ENCODE peak calls at places on chromosomes 3 and 15, in nine cellular contexts. One of them, this sample, is unnamed.

GRCh38 chr3:89380006-89380405 is 272.6 kb downstream of the EPHA3 start:
- DNase-seq in mesothelial cell of epicardium: no peak
- DNase-seq in MV-4-11: peak
- DNase-seq in DMS79: no peak
- DNase-seq in HT1080: peak
- DNase-seq in T-cell: no peak
- DNase-seq in kidney tubule cell: peak
- DNase-seq in CD8-positive, alpha-beta memory T cell: no peak
- DNase-seq in stimulated activated CD8-positive, alpha-beta memory T cell treated with anti-CD3 and anti-CD28 coated beads, Interleukin-15, amount 100 ng/mL, for 48 hours: no peak
- DNase-seq in this sample: no peak

GRCh38 chr3:45712434-45713110 is 23.4 kb downstream of the SACM1L start:
- DNase-seq in mesothelial cell of epicardium: no peak
- DNase-seq in MV-4-11: no peak
- DNase-seq in DMS79: no peak
- DNase-seq in HT1080: no peak
- DNase-seq in T-cell: no peak
- DNase-seq in kidney tubule cell: no peak
- DNase-seq in CD8-positive, alpha-beta memory T cell: no peak
- DNase-seq in stimulated activated CD8-positive, alpha-beta memory T cell treated with anti-CD3 and anti-CD28 coated beads, Interleukin-15, amount 100 ng/mL, for 48 hours: no peak
- DNase-seq in this sample: no peak

GRCh38 chr3:189744235-189744634 is 113.0 kb downstream of the TP63 start:
- DNase-seq in mesothelial cell of epicardium: no peak
- DNase-seq in MV-4-11: no peak
- DNase-seq in DMS79: no peak
- DNase-seq in HT1080: no peak
- DNase-seq in T-cell: no peak
- DNase-seq in kidney tubule cell: no peak
- DNase-seq in CD8-positive, alpha-beta memory T cell: no peak
- DNase-seq in stimulated activated CD8-positive, alpha-beta memory T cell treated with anti-CD3 and anti-CD28 coated beads, Interleukin-15, amount 100 ng/mL, for 48 hours: no peak
- DNase-seq in this sample: no peak

GRCh38 chr3:45623846-45624245 is 29.3 kb downstream of the LIMD1 start:
- DNase-seq in mesothelial cell of epicardium: no peak
- DNase-seq in MV-4-11: no peak
- DNase-seq in DMS79: no peak
- DNase-seq in HT1080: no peak
- DNase-seq in T-cell: no peak
- DNase-seq in kidney tubule cell: no peak
- DNase-seq in CD8-positive, alpha-beta memory T cell: no peak
- DNase-seq in stimulated activated CD8-positive, alpha-beta memory T cell treated with anti-CD3 and anti-CD28 coated beads, Interleukin-15, amount 100 ng/mL, for 48 hours: no peak
- DNase-seq in this sample: no peak

GRCh38 chr15:34109775-34110663 is 8.1 kb downstream of the PGBD4 start:
- DNase-seq in mesothelial cell of epicardium: no peak
- DNase-seq in MV-4-11: peak
- DNase-seq in DMS79: no peak
- DNase-seq in HT1080: peak
- DNase-seq in T-cell: no peak
- DNase-seq in kidney tubule cell: peak
- DNase-seq in CD8-positive, alpha-beta memory T cell: peak
- DNase-seq in stimulated activated CD8-positive, alpha-beta memory T cell treated with anti-CD3 and anti-CD28 coated beads, Interleukin-15, amount 100 ng/mL, for 48 hours: no peak
- DNase-seq in this sample: no peak

GRCh38 chr3:10933470-10933957 is 59.0 kb upstream of the SLC6A1 start:
- DNase-seq in mesothelial cell of epicardium: no peak
- DNase-seq in MV-4-11: no peak
- DNase-seq in DMS79: no peak
- DNase-seq in HT1080: no peak
- DNase-seq in T-cell: no peak
- DNase-seq in kidney tubule cell: no peak
- DNase-seq in CD8-positive, alpha-beta memory T cell: no peak
- DNase-seq in stimulated activated CD8-positive, alpha-beta memory T cell treated with anti-CD3 and anti-CD28 coated beads, Interleukin-15, amount 100 ng/mL, for 48 hours: no peak
- DNase-seq in this sample: no peak

GRCh38 chr3:170639003-170639402 is 53.1 kb upstream of the SLC7A14 start:
- DNase-seq in mesothelial cell of epicardium: no peak
- DNase-seq in MV-4-11: no peak
- DNase-seq in DMS79: no peak
- DNase-seq in HT1080: no peak
- DNase-seq in T-cell: no peak
- DNase-seq in kidney tubule cell: no peak
- DNase-seq in CD8-positive, alpha-beta memory T cell: no peak
- DNase-seq in stimulated activated CD8-positive, alpha-beta memory T cell treated with anti-CD3 and anti-CD28 coated beads, Interleukin-15, amount 100 ng/mL, for 48 hours: no peak
- DNase-seq in this sample: no peak

GRCh38 chr3:116863270-116863770 is 153.7 kb downstream of the TUSC7 start:
- DNase-seq in mesothelial cell of epicardium: no peak
- DNase-seq in MV-4-11: no peak
- DNase-seq in DMS79: no peak
- DNase-seq in HT1080: no peak
- DNase-seq in T-cell: no peak
- DNase-seq in kidney tubule cell: no peak
- DNase-seq in CD8-positive, alpha-beta memory T cell: no peak
- DNase-seq in stimulated activated CD8-positive, alpha-beta memory T cell treated with anti-CD3 and anti-CD28 coated beads, Interleukin-15, amount 100 ng/mL, for 48 hours: no peak
- DNase-seq in this sample: no peak

GRCh38 chr3:70824078-70824477 is 511.6 kb upstream of the MDFIC2 start:
- DNase-seq in mesothelial cell of epicardium: no peak
- DNase-seq in MV-4-11: no peak
- DNase-seq in DMS79: no peak
- DNase-seq in HT1080: no peak
- DNase-seq in T-cell: no peak
- DNase-seq in kidney tubule cell: no peak
- DNase-seq in CD8-positive, alpha-beta memory T cell: no peak
- DNase-seq in stimulated activated CD8-positive, alpha-beta memory T cell treated with anti-CD3 and anti-CD28 coated beads, Interleukin-15, amount 100 ng/mL, for 48 hours: no peak
- DNase-seq in this sample: no peak

GRCh38 chr3:182233405-182233804 is 521.7 kb downstream of the SOX2 start:
- DNase-seq in mesothelial cell of epicardium: no peak
- DNase-seq in MV-4-11: no peak
- DNase-seq in DMS79: no peak
- DNase-seq in HT1080: no peak
- DNase-seq in T-cell: no peak
- DNase-seq in kidney tubule cell: no peak
- DNase-seq in CD8-positive, alpha-beta memory T cell: no peak
- DNase-seq in stimulated activated CD8-positive, alpha-beta memory T cell treated with anti-CD3 and anti-CD28 coated beads, Interleukin-15, amount 100 ng/mL, for 48 hours: no peak
- DNase-seq in this sample: no peak

GRCh38 chr3:187902938-187903337 is 157.7 kb upstream of the BCL6 start:
- DNase-seq in mesothelial cell of epicardium: no peak
- DNase-seq in MV-4-11: no peak
- DNase-seq in DMS79: no peak
- DNase-seq in HT1080: peak
- DNase-seq in T-cell: no peak
- DNase-seq in kidney tubule cell: peak
- DNase-seq in CD8-positive, alpha-beta memory T cell: no peak
- DNase-seq in stimulated activated CD8-positive, alpha-beta memory T cell treated with anti-CD3 and anti-CD28 coated beads, Interleukin-15, amount 100 ng/mL, for 48 hours: no peak
- DNase-seq in this sample: no peak

GRCh38 chr3:147493666-147494065 is 84.5 kb downstream of the ZIC1 start:
- DNase-seq in mesothelial cell of epicardium: no peak
- DNase-seq in MV-4-11: no peak
- DNase-seq in DMS79: no peak
- DNase-seq in HT1080: peak
- DNase-seq in T-cell: no peak
- DNase-seq in kidney tubule cell: no peak
- DNase-seq in CD8-positive, alpha-beta memory T cell: no peak
- DNase-seq in stimulated activated CD8-positive, alpha-beta memory T cell treated with anti-CD3 and anti-CD28 coated beads, Interleukin-15, amount 100 ng/mL, for 48 hours: no peak
- DNase-seq in this sample: no peak

GRCh38 chr15:31372635-31373091 is 46.0 kb downstream of the KLF13 start:
- DNase-seq in mesothelial cell of epicardium: no peak
- DNase-seq in MV-4-11: no peak
- DNase-seq in DMS79: no peak
- DNase-seq in HT1080: peak
- DNase-seq in T-cell: no peak
- DNase-seq in kidney tubule cell: peak
- DNase-seq in CD8-positive, alpha-beta memory T cell: no peak
- DNase-seq in stimulated activated CD8-positive, alpha-beta memory T cell treated with anti-CD3 and anti-CD28 coated beads, Interleukin-15, amount 100 ng/mL, for 48 hours: no peak
- DNase-seq in this sample: no peak

GRCh38 chr3:24341668-24342067 is 153.0 kb downstream of the THRB start:
- DNase-seq in mesothelial cell of epicardium: no peak
- DNase-seq in MV-4-11: no peak
- DNase-seq in DMS79: no peak
- DNase-seq in HT1080: peak
- DNase-seq in T-cell: no peak
- DNase-seq in kidney tubule cell: peak
- DNase-seq in CD8-positive, alpha-beta memory T cell: no peak
- DNase-seq in stimulated activated CD8-positive, alpha-beta memory T cell treated with anti-CD3 and anti-CD28 coated beads, Interleukin-15, amount 100 ng/mL, for 48 hours: no peak
- DNase-seq in this sample: no peak

GRCh38 chr15:76234337-76234889 is 76.9 kb downstream of the ETFA start:
- DNase-seq in mesothelial cell of epicardium: no peak
- DNase-seq in MV-4-11: no peak
- DNase-seq in DMS79: no peak
- DNase-seq in HT1080: no peak
- DNase-seq in T-cell: no peak
- DNase-seq in kidney tubule cell: no peak
- DNase-seq in CD8-positive, alpha-beta memory T cell: no peak
- DNase-seq in stimulated activated CD8-positive, alpha-beta memory T cell treated with anti-CD3 and anti-CD28 coated beads, Interleukin-15, amount 100 ng/mL, for 48 hours: no peak
- DNase-seq in this sample: no peak

GRCh38 chr3:38115645-38116427 is 21.1 kb downstream of the ACAA1 start:
- DNase-seq in mesothelial cell of epicardium: no peak
- DNase-seq in MV-4-11: no peak
- DNase-seq in DMS79: no peak
- DNase-seq in HT1080: no peak
- DNase-seq in T-cell: no peak
- DNase-seq in kidney tubule cell: no peak
- DNase-seq in CD8-positive, alpha-beta memory T cell: no peak
- DNase-seq in stimulated activated CD8-positive, alpha-beta memory T cell treated with anti-CD3 and anti-CD28 coated beads, Interleukin-15, amount 100 ng/mL, for 48 hours: no peak
- DNase-seq in this sample: no peak

GRCh38 chr3:71444028-71444860 is 139.3 kb downstream of the FOXP1 start:
- DNase-seq in mesothelial cell of epicardium: no peak
- DNase-seq in MV-4-11: peak
- DNase-seq in DMS79: no peak
- DNase-seq in HT1080: peak
- DNase-seq in T-cell: peak
- DNase-seq in kidney tubule cell: peak
- DNase-seq in CD8-positive, alpha-beta memory T cell: peak
- DNase-seq in stimulated activated CD8-positive, alpha-beta memory T cell treated with anti-CD3 and anti-CD28 coated beads, Interleukin-15, amount 100 ng/mL, for 48 hours: no peak
- DNase-seq in this sample: peak

GRCh38 chr3:42412526-42413155 is 2.2 kb upstream of the LYZL4 start:
- DNase-seq in mesothelial cell of epicardium: no peak
- DNase-seq in MV-4-11: no peak
- DNase-seq in DMS79: no peak
- DNase-seq in HT1080: no peak
- DNase-seq in T-cell: no peak
- DNase-seq in kidney tubule cell: no peak
- DNase-seq in CD8-positive, alpha-beta memory T cell: no peak
- DNase-seq in stimulated activated CD8-positive, alpha-beta memory T cell treated with anti-CD3 and anti-CD28 coated beads, Interleukin-15, amount 100 ng/mL, for 48 hours: no peak
- DNase-seq in this sample: no peak

GRCh38 chr3:11655188-11655928 is 11.6 kb upstream of the VGLL4 start:
- DNase-seq in mesothelial cell of epicardium: no peak
- DNase-seq in MV-4-11: no peak
- DNase-seq in DMS79: no peak
- DNase-seq in HT1080: no peak
- DNase-seq in T-cell: no peak
- DNase-seq in kidney tubule cell: peak
- DNase-seq in CD8-positive, alpha-beta memory T cell: peak
- DNase-seq in stimulated activated CD8-positive, alpha-beta memory T cell treated with anti-CD3 and anti-CD28 coated beads, Interleukin-15, amount 100 ng/mL, for 48 hours: no peak
- DNase-seq in this sample: no peak

GRCh38 chr15:56795400-56795983 is 62.2 kb upstream of the ZNF280D start:
- DNase-seq in mesothelial cell of epicardium: no peak
- DNase-seq in MV-4-11: no peak
- DNase-seq in DMS79: no peak
- DNase-seq in HT1080: no peak
- DNase-seq in T-cell: no peak
- DNase-seq in kidney tubule cell: no peak
- DNase-seq in CD8-positive, alpha-beta memory T cell: no peak
- DNase-seq in stimulated activated CD8-positive, alpha-beta memory T cell treated with anti-CD3 and anti-CD28 coated beads, Interleukin-15, amount 100 ng/mL, for 48 hours: no peak
- DNase-seq in this sample: no peak

GRCh38 chr15:79463043-79463780 is 31.1 kb downstream of the MINAR1 start:
- DNase-seq in mesothelial cell of epicardium: no peak
- DNase-seq in MV-4-11: no peak
- DNase-seq in DMS79: no peak
- DNase-seq in HT1080: no peak
- DNase-seq in T-cell: no peak
- DNase-seq in kidney tubule cell: no peak
- DNase-seq in CD8-positive, alpha-beta memory T cell: no peak
- DNase-seq in stimulated activated CD8-positive, alpha-beta memory T cell treated with anti-CD3 and anti-CD28 coated beads, Interleukin-15, amount 100 ng/mL, for 48 hours: no peak
- DNase-seq in this sample: no peak

GRCh38 chr3:189714991-189715961 is 84.1 kb downstream of the TP63 start:
- DNase-seq in mesothelial cell of epicardium: no peak
- DNase-seq in MV-4-11: no peak
- DNase-seq in DMS79: no peak
- DNase-seq in HT1080: peak
- DNase-seq in T-cell: no peak
- DNase-seq in kidney tubule cell: peak
- DNase-seq in CD8-positive, alpha-beta memory T cell: no peak
- DNase-seq in stimulated activated CD8-positive, alpha-beta memory T cell treated with anti-CD3 and anti-CD28 coated beads, Interleukin-15, amount 100 ng/mL, for 48 hours: no peak
- DNase-seq in this sample: no peak

GRCh38 chr15:101063212-101063611 is 144.1 kb downstream of the LRRK1 start:
- DNase-seq in mesothelial cell of epicardium: no peak
- DNase-seq in MV-4-11: no peak
- DNase-seq in DMS79: no peak
- DNase-seq in HT1080: no peak
- DNase-seq in T-cell: no peak
- DNase-seq in kidney tubule cell: no peak
- DNase-seq in CD8-positive, alpha-beta memory T cell: no peak
- DNase-seq in stimulated activated CD8-positive, alpha-beta memory T cell treated with anti-CD3 and anti-CD28 coated beads, Interleukin-15, amount 100 ng/mL, for 48 hours: no peak
- DNase-seq in this sample: no peak

GRCh38 chr3:172659246-172660002 is 51.4 kb downstream of the NCEH1 start:
- DNase-seq in mesothelial cell of epicardium: no peak
- DNase-seq in MV-4-11: no peak
- DNase-seq in DMS79: no peak
- DNase-seq in HT1080: no peak
- DNase-seq in T-cell: no peak
- DNase-seq in kidney tubule cell: peak
- DNase-seq in CD8-positive, alpha-beta memory T cell: no peak
- DNase-seq in stimulated activated CD8-positive, alpha-beta memory T cell treated with anti-CD3 and anti-CD28 coated beads, Interleukin-15, amount 100 ng/mL, for 48 hours: no peak
- DNase-seq in this sample: no peak

GRCh38 chr3:176927985-176928931 is 269.0 kb downstream of the TBL1XR1 start:
- DNase-seq in mesothelial cell of epicardium: no peak
- DNase-seq in MV-4-11: no peak
- DNase-seq in DMS79: no peak
- DNase-seq in HT1080: no peak
- DNase-seq in T-cell: no peak
- DNase-seq in kidney tubule cell: no peak
- DNase-seq in CD8-positive, alpha-beta memory T cell: no peak
- DNase-seq in stimulated activated CD8-positive, alpha-beta memory T cell treated with anti-CD3 and anti-CD28 coated beads, Interleukin-15, amount 100 ng/mL, for 48 hours: no peak
- DNase-seq in this sample: no peak

GRCh38 chr3:79846148-79846933 is 78.5 kb upstream of the ROBO1 start:
- DNase-seq in mesothelial cell of epicardium: no peak
- DNase-seq in MV-4-11: no peak
- DNase-seq in DMS79: no peak
- DNase-seq in HT1080: no peak
- DNase-seq in T-cell: no peak
- DNase-seq in kidney tubule cell: peak
- DNase-seq in CD8-positive, alpha-beta memory T cell: no peak
- DNase-seq in stimulated activated CD8-positive, alpha-beta memory T cell treated with anti-CD3 and anti-CD28 coated beads, Interleukin-15, amount 100 ng/mL, for 48 hours: no peak
- DNase-seq in this sample: no peak

GRCh38 chr15:83292317-83292716 is 7.9 kb upstream of the BNC1 start:
- DNase-seq in mesothelial cell of epicardium: no peak
- DNase-seq in MV-4-11: no peak
- DNase-seq in DMS79: no peak
- DNase-seq in HT1080: peak
- DNase-seq in T-cell: no peak
- DNase-seq in kidney tubule cell: peak
- DNase-seq in CD8-positive, alpha-beta memory T cell: no peak
- DNase-seq in stimulated activated CD8-positive, alpha-beta memory T cell treated with anti-CD3 and anti-CD28 coated beads, Interleukin-15, amount 100 ng/mL, for 48 hours: no peak
- DNase-seq in this sample: no peak

GRCh38 chr3:115052906-115053305 is 94.2 kb downstream of the ZBTB20 start:
- DNase-seq in mesothelial cell of epicardium: no peak
- DNase-seq in MV-4-11: no peak
- DNase-seq in DMS79: no peak
- DNase-seq in HT1080: no peak
- DNase-seq in T-cell: no peak
- DNase-seq in kidney tubule cell: no peak
- DNase-seq in CD8-positive, alpha-beta memory T cell: no peak
- DNase-seq in stimulated activated CD8-positive, alpha-beta memory T cell treated with anti-CD3 and anti-CD28 coated beads, Interleukin-15, amount 100 ng/mL, for 48 hours: no peak
- DNase-seq in this sample: no peak

GRCh38 chr15:39079296-39079834 is 501.5 kb upstream of the THBS1 start:
- DNase-seq in mesothelial cell of epicardium: no peak
- DNase-seq in MV-4-11: no peak
- DNase-seq in DMS79: no peak
- DNase-seq in HT1080: peak
- DNase-seq in T-cell: no peak
- DNase-seq in kidney tubule cell: peak
- DNase-seq in CD8-positive, alpha-beta memory T cell: no peak
- DNase-seq in stimulated activated CD8-positive, alpha-beta memory T cell treated with anti-CD3 and anti-CD28 coated beads, Interleukin-15, amount 100 ng/mL, for 48 hours: no peak
- DNase-seq in this sample: no peak

GRCh38 chr3:40677749-40678148 is 153.0 kb downstream of the ZNF621 start:
- DNase-seq in mesothelial cell of epicardium: no peak
- DNase-seq in MV-4-11: no peak
- DNase-seq in DMS79: no peak
- DNase-seq in HT1080: no peak
- DNase-seq in T-cell: no peak
- DNase-seq in kidney tubule cell: no peak
- DNase-seq in CD8-positive, alpha-beta memory T cell: no peak
- DNase-seq in stimulated activated CD8-positive, alpha-beta memory T cell treated with anti-CD3 and anti-CD28 coated beads, Interleukin-15, amount 100 ng/mL, for 48 hours: no peak
- DNase-seq in this sample: no peak

GRCh38 chr3:183278479-183279088 is 25.5 kb downstream of the B3GNT5 start:
- DNase-seq in mesothelial cell of epicardium: no peak
- DNase-seq in MV-4-11: no peak
- DNase-seq in DMS79: peak
- DNase-seq in HT1080: no peak
- DNase-seq in T-cell: no peak
- DNase-seq in kidney tubule cell: peak
- DNase-seq in CD8-positive, alpha-beta memory T cell: no peak
- DNase-seq in stimulated activated CD8-positive, alpha-beta memory T cell treated with anti-CD3 and anti-CD28 coated beads, Interleukin-15, amount 100 ng/mL, for 48 hours: no peak
- DNase-seq in this sample: no peak